ENCODE peak calls at places on chromosomes 6 and 20, in nine cellular contexts. Y is uterus, E is body of pancreas, G is esophagus squamous epithelium, Q is HCT116, T is right lobe of liver, B is ovary, J is prostate gland, R is suprapubic skin. M is an unnamed sample. For H3K36me3, the result is how much of the 10 kb centered on the place peaks cover.

GRCh38 chr6:157760589-157761330 is 62.3 kb upstream of the SNX9 start:
- DNase-seq in Y (peak), E (no peak), G (no peak), Q (no peak), T (no peak), B (peak), J (no peak), R (no peak), M (no peak)

GRCh38 chr6:24824142-24824755 is 25.5 kb upstream of the ARMH2 start:
- DNase-seq in Y (no peak), E (no peak), G (no peak), Q (no peak), T (no peak), B (no peak), J (no peak), R (no peak), M (no peak)

GRCh38 chr6:106973841-106974336 is 640 bp downstream of the CD24 start:
- DNase-seq in Y (no peak), E (peak), G (no peak), Q (no peak), T (peak), B (no peak), J (peak), R (no peak), M (no peak)

GRCh38 chr20:57666106-57666833 is 43.5 kb downstream of the PMEPA1 start:
- DNase-seq in Y (no peak), E (no peak), G (no peak), Q (no peak), T (no peak), B (no peak), J (no peak), R (no peak), M (no peak)

GRCh38 chr20:7673841-7674240 is 266.4 kb downstream of the HAO1 start:
- DNase-seq in Y (no peak), E (no peak), G (no peak), Q (no peak), T (no peak), B (no peak), J (no peak), R (no peak), M (no peak)

GRCh38 chr20:58078741-58079522 is 149.5 kb downstream of the ANKRD60 start:
- DNase-seq in Y (no peak), E (no peak), G (no peak), Q (no peak), T (no peak), B (no peak), J (peak), R (peak), M (no peak)

GRCh38 chr6:110048221-110048875 is 70.2 kb downstream of the GPR6 start:
- DNase-seq in Y (no peak), E (no peak), G (no peak), Q (no peak), T (no peak), B (no peak), J (no peak), R (no peak), M (no peak)

GRCh38 chr6:40755046-40755681 is 168.0 kb upstream of the LRFN2 start:
- DNase-seq in Y (peak), E (no peak), G (no peak), Q (no peak), T (no peak), B (peak), J (no peak), R (no peak), M (no peak)

GRCh38 chr6:109800771-109801170 is 109.7 kb downstream of the FIG4 start:
- DNase-seq in Y (no peak), E (no peak), G (no peak), Q (no peak), T (no peak), B (no peak), J (no peak), R (no peak), M (no peak)

GRCh38 chr20:43794326-43794725 is 67.5 kb upstream of the GTSF1L start:
- DNase-seq in Y (no peak), E (no peak), G (no peak), Q (no peak), T (no peak), B (no peak), J (no peak), R (no peak), M (no peak)

GRCh38 chr6:138590796-138591709 is 91.8 kb upstream of the NHSL1 start:
- DNase-seq in Y (peak), E (peak), G (no peak), Q (peak), T (peak), B (peak), J (peak), R (no peak), M (peak)

GRCh38 chr6:139765825-139766285 is 391.4 kb upstream of the CITED2 start:
- DNase-seq in Y (no peak), E (peak), G (no peak), Q (peak), T (no peak), B (no peak), J (no peak), R (no peak), M (no peak)

GRCh38 chr6:54716869-54717268 is 129.7 kb upstream of the FAM83B start:
- DNase-seq in Y (no peak), E (no peak), G (no peak), Q (no peak), T (no peak), B (no peak), J (no peak), R (no peak), M (no peak)

GRCh38 chr20:8060977-8061376 is 41.4 kb upstream of the TMX4 start:
- DNase-seq in Y (no peak), E (no peak), G (no peak), Q (no peak), T (no peak), B (no peak), J (no peak), R (no peak), M (no peak)

GRCh38 chr6:87661016-87661415 is 41.0 kb downstream of the AKIRIN2 start:
- DNase-seq in Y (no peak), E (no peak), G (no peak), Q (no peak), T (no peak), B (no peak), J (no peak), R (no peak), M (no peak)

GRCh38 chr20:26208296-26209091 is 511.8 kb upstream of the ZNF337 start:
- DNase-seq in Y (no peak), E (no peak), G (no peak), Q (no peak), T (no peak), B (peak), J (no peak), R (no peak), M (peak)

GRCh38 chr6:43455034-43455747 is at the start of gene DLK2:
- DNase-seq in Y (no peak), E (no peak), G (no peak), Q (no peak), T (no peak), B (no peak), J (no peak), R (no peak), M (no peak)
- TF ChIP-seq POLR2A in Y (no peak), E (no peak), G (no peak), Q (no peak), T (no peak), B (no peak), J (no peak), R (no peak), M (no peak)

GRCh38 chr6:134303903-134304302 is 14.0 kb downstream of the SGK1 start:
- DNase-seq in Y (no peak), E (no peak), G (no peak), Q (no peak), T (no peak), B (peak), J (no peak), R (no peak), M (no peak)
- H3K36me3 ChIP-seq in Y (under half), E (under half), G (under half), Q (under half), T (under half), B (under half), J (under half), R (under half), M (under half)

GRCh38 chr6:133983099-133983939 is 30.3 kb downstream of the TBPL1 start:
- DNase-seq in Y (no peak), E (peak), G (no peak), Q (no peak), T (no peak), B (peak), J (no peak), R (no peak), M (peak)
- TF ChIP-seq CTCF in Y (no peak), E (no peak), G (no peak), Q (peak), T (no peak), B (no peak), J (no peak), R (no peak), M (no peak)

GRCh38 chr6:10951675-10952282 is 64.9 kb downstream of the SYCP2L start:
- DNase-seq in Y (no peak), E (no peak), G (no peak), Q (no peak), T (no peak), B (no peak), J (no peak), R (no peak), M (no peak)

GRCh38 chr6:10949579-10950490 is 63.0 kb downstream of the SYCP2L start:
- DNase-seq in Y (no peak), E (no peak), G (no peak), Q (no peak), T (no peak), B (no peak), J (no peak), R (no peak), M (no peak)

GRCh38 chr6:10957414-10957886 is 70.6 kb downstream of the SYCP2L start:
- DNase-seq in Y (no peak), E (no peak), G (no peak), Q (no peak), T (no peak), B (no peak), J (no peak), R (no peak), M (no peak)

GRCh38 chr6:10956776-10957175 is 69.9 kb downstream of the SYCP2L start:
- DNase-seq in Y (no peak), E (no peak), G (no peak), Q (no peak), T (no peak), B (no peak), J (no peak), R (no peak), M (no peak)

GRCh38 chr6:10954590-10955010 is 67.7 kb downstream of the SYCP2L start:
- DNase-seq in Y (peak), E (peak), G (no peak), Q (peak), T (peak), B (peak), J (peak), R (no peak), M (peak)
- TF ChIP-seq POLR2A in Y (no peak), E (no peak), G (no peak), Q (no peak), T (no peak), B (no peak), J (no peak), R (no peak), M (no peak)

DNA sequence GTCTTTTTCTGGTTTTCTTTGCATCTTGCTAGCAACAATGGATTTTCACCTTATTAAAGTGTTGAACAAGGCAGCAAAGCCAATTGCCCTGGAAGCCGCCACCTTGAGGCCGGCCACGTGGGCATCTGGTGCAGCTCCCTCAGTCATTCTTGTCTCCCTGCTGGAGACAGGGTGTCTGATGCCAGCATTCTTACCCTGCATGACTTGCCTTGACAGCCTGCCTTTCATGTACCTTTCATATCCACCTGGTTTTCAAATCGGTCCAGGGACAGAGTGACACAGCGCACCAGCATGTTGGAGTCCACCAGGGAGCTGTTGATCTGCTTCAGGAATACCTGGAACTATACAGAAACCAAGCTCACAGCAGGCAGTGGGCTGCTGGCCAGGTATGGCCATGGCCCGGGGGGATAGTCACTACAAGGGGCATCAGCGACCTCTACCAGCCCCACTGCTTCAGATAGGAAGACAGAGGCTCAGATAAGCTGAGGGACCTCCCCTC is 49.8 kb downstream of the MYH7B start:
- DNase-seq in Y (peak), E (no peak), G (no peak), Q (no peak), T (peak), B (peak), J (no peak), R (no peak), M (no peak)
- H3K36me3 ChIP-seq in Y (under half), E (half or more), G (half or more), Q (under half), T (under half), B (under half), J (half or more), R (half or more), M (under half)

GRCh38 chr6:33427585-33428218 is 7.8 kb downstream of the SYNGAP1 start:
- DNase-seq in Y (peak), E (peak), G (no peak), Q (no peak), T (no peak), B (peak), J (peak), R (no peak), M (peak)

GRCh38 chr6:33430334-33430733 is 10.5 kb downstream of the SYNGAP1 start:
- DNase-seq in Y (no peak), E (no peak), G (no peak), Q (no peak), T (no peak), B (no peak), J (no peak), R (no peak), M (no peak)

GRCh38 chr6:33429745-33430042 is 9.8 kb downstream of the SYNGAP1 start:
- DNase-seq in Y (no peak), E (no peak), G (no peak), Q (no peak), T (no peak), B (no peak), J (no peak), R (no peak), M (no peak)

GRCh38 chr6:33428219-33428890 is 8.5 kb downstream of the SYNGAP1 start:
- DNase-seq in Y (no peak), E (peak), G (no peak), Q (no peak), T (no peak), B (peak), J (no peak), R (no peak), M (no peak)

DNA sequence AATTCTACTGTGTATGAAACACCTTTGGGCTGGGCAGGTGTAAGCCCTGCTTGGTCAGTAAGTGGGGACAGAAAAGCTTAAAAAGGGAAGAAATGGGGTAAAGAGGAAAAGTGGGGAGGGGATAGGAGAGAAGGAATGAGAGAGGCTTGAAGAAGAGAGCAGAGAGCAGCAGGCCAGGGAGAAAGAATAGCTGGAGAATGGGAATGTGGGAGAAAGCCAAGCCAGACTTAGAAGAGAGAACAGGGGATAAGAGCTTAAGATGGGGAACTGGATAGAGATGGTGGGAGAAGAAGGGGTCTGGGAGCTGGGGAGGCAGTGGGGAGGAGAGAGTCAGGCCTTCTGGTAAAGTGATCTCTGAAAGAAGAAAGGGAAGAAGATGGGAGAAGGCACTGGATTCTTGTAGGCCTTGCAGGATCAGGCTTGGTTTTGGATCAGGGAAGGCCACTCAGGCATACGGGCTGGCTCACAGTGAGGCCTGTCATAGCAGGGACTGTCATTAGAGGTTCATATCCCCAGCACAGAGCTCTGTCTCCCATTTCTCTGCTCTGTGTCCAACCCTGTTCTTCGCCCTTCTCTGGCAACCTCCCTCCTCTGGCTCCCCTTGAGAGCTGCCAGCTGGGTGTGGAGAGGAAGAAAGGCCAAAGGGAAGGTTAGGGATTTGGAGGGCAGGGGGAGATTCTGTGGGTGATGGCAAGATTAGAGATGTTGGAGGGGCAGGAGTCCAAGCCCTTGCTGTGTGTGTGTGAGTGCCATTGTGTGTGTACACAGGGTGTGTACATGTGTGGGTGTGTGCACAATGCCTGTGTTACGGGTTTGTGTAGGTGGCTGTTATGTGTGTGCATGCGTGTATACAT is 9.3 kb downstream of the SYNGAP1 start:
- DNase-seq in Y (no peak), E (no peak), G (no peak), Q (no peak), T (no peak), B (peak), J (no peak), R (no peak), M (no peak)
- TF ChIP-seq CTCF in Y (peak), E (no peak), G (no peak), Q (no peak), T (no peak), B (no peak), J (no peak), R (no peak), M (no peak)